ENCODE peak calls at places on chromosomes 6 and 20, in eight cellular contexts. C is SHP77 treated with DMSO at 0.1 percent for 48 hours; J is NCI-H1048; U is MM.1S; E is amniotic stem cell; B is stimulated activated CD8-positive, alpha-beta memory T cell treated with anti-CD3 and anti-CD28 coated beads, Interleukin-7, amount 100 ng/mL, for 1 hour; P is lower leg skin; S is OCI-M1. A is an unnamed sample.

GRCh38 chr6:104789770-104790190 is 69.9 kb downstream of the HACE1 start:
- DNase-seq in U (peak; percentile 43), S (peak; percentile 86), P (no peak), J (no peak), B (no peak), C (no peak), E (peak; percentile 28), A (no peak)

GRCh38 chr6:26141378-26141901 is 54.2 kb downstream of the HFE start:
- DNase-seq in E (no peak), P (no peak), B (no peak), S (no peak), C (no peak), U (no peak), J (no peak), A (no peak)

GRCh38 chr20:50169329-50169823 is 15.9 kb upstream of the PEDS1 start:
- DNase-seq in U (peak; percentile 70), S (peak; percentile 90), J (no peak), B (peak; percentile 72), P (peak; percentile 97), C (peak; percentile 21), E (peak; percentile 21), A (peak; percentile 45)

GRCh38 chr20:61328906-61329558 is 77.0 kb downstream of the CDH4 start:
- DNase-seq in J (no peak), C (no peak), S (no peak), P (no peak), U (no peak), E (no peak), B (no peak), A (peak; percentile 9)

GRCh38 chr6:96537726-96538125 is 16.1 kb downstream of the UFL1 start:
- DNase-seq in S (no peak), B (no peak), U (no peak), J (no peak), E (no peak), P (no peak), C (no peak), A (no peak)

GRCh38 chr20:63538204-63539091 is 1.3 kb upstream of the PTK6 start:
- DNase-seq in C (no peak), S (peak; percentile 73), B (no peak), J (no peak), E (no peak), P (no peak), U (no peak), A (no peak)

GRCh38 chr6:40788661-40789111 is 201.5 kb upstream of the LRFN2 start:
- DNase-seq in S (no peak), E (no peak), U (no peak), J (no peak), P (no peak), C (no peak), B (no peak), A (no peak)

GRCh38 chr20:57078101-57078500 is 188.3 kb downstream of the BMP7 start:
- DNase-seq in P (no peak), C (no peak), S (no peak), U (no peak), E (no peak), B (no peak), J (no peak), A (no peak)

GRCh38 chr6:16288163-16288562 is 49.8 kb downstream of the GMPR start:
- DNase-seq in S (no peak), P (no peak), C (no peak), E (no peak), B (no peak), J (no peak), U (no peak), A (no peak)

GRCh38 chr6:97669191-97669651 is 386.2 kb upstream of the MMS22L start:
- DNase-seq in U (no peak), B (no peak), C (no peak), P (no peak), J (no peak), E (no peak), S (no peak), A (no peak)

GRCh38 chr6:116444092-116444491 is 17.1 kb upstream of the CALHM6 start:
- DNase-seq in B (no peak), S (peak; percentile 81), J (no peak), E (peak; percentile 21), P (no peak), C (no peak), U (peak; percentile 40), A (no peak)

GRCh38 chr6:42450314-42451145 is 1.2 kb downstream of the TRERF1 start:
- DNase-seq in P (peak; percentile 82), C (no peak), J (no peak), B (no peak), U (no peak), S (no peak), E (no peak), A (peak; percentile 29)

GRCh38 chr6:13024616-13025015 is 303.7 kb downstream of the TBC1D7 start:
- DNase-seq in E (no peak), C (no peak), S (no peak), P (no peak), U (no peak), B (no peak), J (no peak), A (no peak)

GRCh38 chr6:156974897-156975296 is 197.7 kb downstream of the ARID1B start:
- DNase-seq in U (no peak), B (no peak), P (no peak), J (no peak), S (no peak), C (no peak), E (no peak), A (no peak)

GRCh38 chr6:137870286-137870685 is 3.2 kb downstream of the TNFAIP3 start:
- DNase-seq in J (no peak), U (no peak), P (no peak), C (no peak), B (no peak), E (no peak), S (no peak), A (no peak)

GRCh38 chr6:54206510-54206909 is 95.3 kb downstream of the MLIP start:
- DNase-seq in E (no peak), J (no peak), B (no peak), U (no peak), C (no peak), P (no peak), S (peak; percentile 18), A (no peak)

GRCh38 chr6:158784505-158784904 is 34.7 kb downstream of the EZR start:
- DNase-seq in U (no peak), J (no peak), E (no peak), P (no peak), S (no peak), B (no peak), C (no peak), A (no peak)

GRCh38 chr6:111087871-111088667 is 766 bp downstream of the SLC16A10 start:
- DNase-seq in U (peak; percentile 66), C (no peak), P (no peak), S (no peak), B (no peak), J (no peak), E (no peak), A (no peak)

GRCh38 chr20:1468117-1468624 is 1.5 kb upstream of the NSFL1C start:
- DNase-seq in P (no peak), U (no peak), E (no peak), S (no peak), B (no peak), C (no peak), J (no peak), A (no peak)

GRCh38 chr6:22248513-22249308 is 48.1 kb downstream of the PRL start:
- DNase-seq in B (no peak), J (no peak), P (no peak), U (no peak), E (peak; percentile 48), C (no peak), S (no peak), A (no peak)

GRCh38 chr6:14272111-14273085 is 154.8 kb downstream of the CD83 start:
- DNase-seq in E (no peak), U (no peak), S (no peak), J (no peak), C (no peak), P (peak; percentile 21), B (no peak), A (no peak)

GRCh38 chr6:104625536-104625935 is 234.2 kb downstream of the HACE1 start:
- DNase-seq in E (peak; percentile 9), C (no peak), P (no peak), S (no peak), B (no peak), U (no peak), J (no peak), A (no peak)

GRCh38 chr6:20838113-20838512 is 303.9 kb downstream of the CDKAL1 start:
- DNase-seq in J (no peak), B (no peak), U (no peak), P (no peak), S (no peak), C (no peak), E (no peak), A (no peak)

GRCh38 chr6:18062733-18063132 is 59.7 kb downstream of the NHLRC1 start:
- DNase-seq in U (no peak), E (no peak), J (no peak), B (no peak), S (no peak), P (no peak), C (no peak), A (no peak)

GRCh38 chr20:51428451-51429143 is 113.9 kb downstream of the NFATC2 start:
- DNase-seq in U (no peak), S (no peak), E (peak; percentile 32), P (no peak), C (no peak), B (no peak), J (no peak), A (no peak)

GRCh38 chr6:24931296-24931695 is 4.5 kb downstream of the RIPOR2 start:
- DNase-seq in J (no peak), B (no peak), C (no peak), U (no peak), P (no peak), S (no peak), E (no peak), A (no peak)

GRCh38 chr20:53643031-53643832 is 49.6 kb upstream of the ZNF217 start:
- DNase-seq in B (peak; percentile 32), E (no peak), C (no peak), S (peak; percentile 93), U (peak; percentile 91), J (no peak), P (peak; percentile 79), A (peak; percentile 45)

GRCh38 chr6:113847435-113847834 is 9.7 kb upstream of the MARCKS start:
- DNase-seq in E (no peak), P (no peak), S (no peak), B (no peak), J (no peak), U (no peak), C (no peak), A (no peak)

GRCh38 chr6:35451354-35452185 is 568 bp upstream of the FANCE start:
- DNase-seq in S (no peak), U (no peak), P (no peak), B (no peak), E (no peak), C (no peak), J (no peak), A (no peak)

GRCh38 chr6:98977606-98978292 is 30.0 kb upstream of the FBXL4 start:
- DNase-seq in P (no peak), S (no peak), E (no peak), U (no peak), B (no peak), J (peak; percentile 40), C (no peak), A (no peak)

GRCh38 chr6:131372535-131372934 is 200.5 kb upstream of the ARG1 start:
- DNase-seq in E (no peak), U (no peak), P (no peak), B (no peak), C (no peak), J (no peak), S (no peak), A (no peak)

GRCh38 chr6:9659848-9660247 is 755.0 kb downstream of the TFAP2A start:
- DNase-seq in U (no peak), E (no peak), P (no peak), S (peak; percentile 30), J (no peak), B (no peak), C (no peak), A (no peak)

GRCh38 chr20:51801220-51801991 is 915 bp downstream of the SALL4 start:
- DNase-seq in J (no peak), U (no peak), C (no peak), P (no peak), B (no peak), S (no peak), E (no peak), A (no peak)

GRCh38 chr20:57266251-57267157 is at the start of gene BMP7:
- DNase-seq in S (no peak), J (no peak), B (no peak), U (no peak), C (no peak), E (no peak), P (no peak), A (no peak)